ENCODE peak calls at places on chromosomes 13 and 19, in four cellular contexts. N, D, Q and H are unnamed samples.

GRCh38 chr13:51323824-51324511 is 15.5 kb upstream of the SERPINE3 start:
- ATAC-seq in D (no peak), N (no peak), Q (no peak), H (no peak)

GRCh38 chr19:16363133-16363851 is 38.7 kb downstream of the KLF2 start:
- ATAC-seq in Q (no peak), N (no peak), D (no peak), H (no peak)

GRCh38 chr19:6260912-6261636 is 18.7 kb downstream of the MLLT1 start:
- ATAC-seq in D (no peak), N (peak), Q (no peak), H (peak)

GRCh38 chr13:33349314-33349995 is 63.9 kb upstream of the STARD13 start:
- ATAC-seq in D (peak), N (no peak), Q (no peak), H (no peak)

GRCh38 chr13:39804332-39805231 is 149.1 kb downstream of the COG6 start:
- ATAC-seq in Q (no peak), D (no peak), N (no peak), H (peak)

GRCh38 chr13:24209138-24209537 is 48.6 kb downstream of the SPATA13 start:
- ATAC-seq in N (no peak), Q (no peak), D (no peak), H (no peak)

GRCh38 chr13:105732946-105733529 is 802.4 kb downstream of the EFNB2 start:
- ATAC-seq in N (no peak), D (no peak), Q (no peak), H (no peak)

GRCh38 chr13:60759499-60759898 is 362.5 kb downstream of the TDRD3 start:
- ATAC-seq in N (no peak), D (no peak), Q (no peak), H (no peak)

GRCh38 chr13:49652691-49653305 is 24.5 kb downstream of the ARL11 start:
- ATAC-seq in N (no peak), D (peak), Q (no peak), H (no peak)

GRCh38 chr19:55112246-55112780 is 5.1 kb downstream of the PPP1R12C start:
- ATAC-seq in D (no peak), Q (no peak), N (no peak), H (no peak)

GRCh38 chr13:76336889-76337844 is 549.0 kb downstream of the KCTD12 start:
- ATAC-seq in Q (no peak), D (peak), N (no peak), H (no peak)